ENCODE peak calls at places on chromosomes 2 and 18, in five cellular contexts. C is cerebellar cortex, G is hepatocyte, W is ureter, R is HuH-7.5. D is an unnamed sample.

GRCh38 chr2:8475349-8476045 is 206.4 kb upstream of the ID2 start:
- DNase-seq in C (no peak), G (peak; percentile 87), W (no peak), R (no peak), D (peak; percentile 18)

GRCh38 chr18:42706618-42707017 is 408.9 kb downstream of the RIT2 start:
- DNase-seq in C (no peak), G (peak; percentile 43), W (peak; percentile 74), R (no peak), D (no peak)

GRCh38 chr18:70371085-70371735 is 82.4 kb downstream of the SOCS6 start:
- DNase-seq in C (no peak), G (no peak), W (no peak), R (no peak), D (no peak)

GRCh38 chr2:172416447-172417058 is 10.8 kb upstream of the ITGA6 start:
- DNase-seq in C (no peak), G (no peak), W (no peak), R (no peak), D (no peak)

GRCh38 chr18:36905560-36905959 is 76.6 kb downstream of the KIAA1328 start:
- DNase-seq in C (no peak), G (no peak), W (no peak), R (no peak), D (no peak)

GRCh38 chr2:212414699-212415309 is 123.8 kb downstream of the ERBB4 start:
- DNase-seq in C (peak; percentile 19), G (peak; percentile 6), W (no peak), R (no peak), D (no peak)

GRCh38 chr18:69795785-69796184 is 151.9 kb downstream of the CD226 start:
- DNase-seq in C (no peak), G (peak; percentile 3), W (no peak), R (no peak), D (no peak)

GRCh38 chr2:224257176-224257575 is 144.7 kb downstream of the FAM124B start:
- DNase-seq in C (no peak), G (no peak), W (no peak), R (no peak), D (no peak)

GRCh38 chr2:33763671-33764310 is 164.7 kb upstream of the FAM98A start:
- DNase-seq in C (no peak), G (no peak), W (no peak), R (no peak), D (no peak)

GRCh38 chr2:237581751-237582746 is 8.5 kb downstream of the RAB17 start:
- DNase-seq in C (peak; percentile 55), G (peak; percentile 64), W (peak; percentile 69), R (peak; percentile 81), D (peak; percentile 36)

GRCh38 chr2:72255540-72255939 is 107.9 kb upstream of the CYP26B1 start:
- DNase-seq in C (no peak), G (no peak), W (no peak), R (no peak), D (no peak)

GRCh38 chr18:31206787-31207381 is 44.2 kb upstream of the DSC1 start:
- DNase-seq in C (no peak), G (peak; percentile 82), W (peak; percentile 84), R (no peak), D (no peak)

GRCh38 chr2:175030380-175031271 is 25.4 kb upstream of the CHN1 start:
- DNase-seq in C (peak; percentile 49), G (peak; percentile 78), W (no peak), R (no peak), D (no peak)

GRCh38 chr2:158204741-158205165 is 103.1 kb downstream of the UPP2 start:
- DNase-seq in C (no peak), G (no peak), W (no peak), R (no peak), D (no peak)

GRCh38 chr2:119718391-119719260 is 39.6 kb downstream of the TMEM177 start:
- DNase-seq in C (no peak), G (no peak), W (no peak), R (no peak), D (no peak)

GRCh38 chr18:37805773-37806380 is 240.3 kb upstream of the CELF4 start:
- DNase-seq in C (no peak), G (no peak), W (no peak), R (no peak), D (no peak)

GRCh38 chr18:500556-501405 is at the start of gene COLEC12:
- DNase-seq in C (no peak), G (peak; percentile 68), W (no peak), R (peak; percentile 51), D (no peak)

GRCh38 chr2:201837824-201838340 is 31.5 kb downstream of the CDK15 start:
- DNase-seq in C (no peak), G (no peak), W (no peak), R (no peak), D (no peak)

GRCh38 chr2:109463891-109464290 is 149.9 kb downstream of the SEPTIN10 start:
- DNase-seq in C (no peak), G (no peak), W (no peak), R (no peak), D (no peak)

GRCh38 chr2:128321784-128322650 is 3.3 kb upstream of the HS6ST1 start:
- DNase-seq in C (peak; percentile 88), G (peak; percentile 92), W (peak; percentile 90), R (peak; percentile 93), D (peak; percentile 75)

GRCh38 chr2:126981476-126981875 is 82.8 kb downstream of the TEX51 start:
- DNase-seq in C (no peak), G (no peak), W (no peak), R (no peak), D (no peak)

GRCh38 chr18:79847606-79848293 is 50.0 kb downstream of the KCNG2 start:
- DNase-seq in C (no peak), G (no peak), W (no peak), R (no peak), D (no peak)

GRCh38 chr2:235793163-235793752 is 299.4 kb downstream of the AGAP1 start:
- DNase-seq in C (peak; percentile 49), G (peak; percentile 43), W (no peak), R (peak; percentile 27), D (no peak)

GRCh38 chr2:164439885-164440284 is 181.4 kb downstream of the GRB14 start:
- DNase-seq in C (no peak), G (no peak), W (no peak), R (no peak), D (no peak)

GRCh38 chr2:176781570-176782217 is 430.9 kb upstream of the HNRNPA3 start:
- DNase-seq in C (no peak), G (no peak), W (no peak), R (no peak), D (no peak)

GRCh38 chr2:239588451-239589269 is 187.8 kb upstream of the HDAC4 start:
- DNase-seq in C (no peak), G (no peak), W (no peak), R (no peak), D (no peak)

GRCh38 chr2:156182132-156182531 is 150.4 kb downstream of the NR4A2 start:
- DNase-seq in C (no peak), G (peak; percentile 78), W (peak; percentile 58), R (no peak), D (no peak)

GRCh38 chr2:199364153-199364552 is 93.6 kb downstream of the SATB2 start:
- DNase-seq in C (no peak), G (no peak), W (no peak), R (no peak), D (no peak)

GRCh38 chr2:41993086-41993812 is 54.6 kb upstream of the PKDCC start:
- DNase-seq in C (no peak), G (no peak), W (no peak), R (no peak), D (no peak)

GRCh38 chr2:170354409-170354808 is 176.5 kb downstream of the MYO3B start:
- DNase-seq in C (no peak), G (no peak), W (no peak), R (no peak), D (no peak)

GRCh38 chr2:140650825-140651224 is 1480.0 kb downstream of the LRP1B start:
- DNase-seq in C (no peak), G (no peak), W (no peak), R (no peak), D (no peak)

GRCh38 chr2:102848366-102848839 is 86.6 kb downstream of the TMEM182 start:
- DNase-seq in C (peak; percentile 34), G (peak; percentile 93), W (peak; percentile 58), R (no peak), D (no peak)

GRCh38 chr2:85246348-85246747 is 81.4 kb downstream of the TGOLN2 start:
- DNase-seq in C (no peak), G (no peak), W (no peak), R (no peak), D (no peak)

GRCh38 chr18:68803371-68803770 is 5.5 kb downstream of the CCDC102B start:
- DNase-seq in C (no peak), G (peak; percentile 17), W (no peak), R (no peak), D (no peak)